ENCODE peak calls at places on chromosomes 12 and 14, in five cellular contexts. F is mammary epithelial cell, S is cardiac muscle cell, J is adipocyte, T is MM.1S. H is an unnamed sample.

GRCh38 chr14:90891326-90891725 is 75.1 kb upstream of the TTC7B start:
- DNase-seq in F (no peak), S (no peak), J (no peak), T (no peak), H (no peak)

GRCh38 chr14:88870777-88871176 is 46.3 kb downstream of the TTC8 start:
- DNase-seq in F (no peak), S (no peak), J (no peak), T (no peak), H (no peak)

GRCh38 chr12:103884316-103884715 is 43.3 kb upstream of the NT5DC3 start:
- DNase-seq in F (peak; percentile 16), S (peak; percentile 47), J (peak; percentile 75), T (peak; percentile 77), H (no peak)

GRCh38 chr12:80041071-80041470 is 58.3 kb upstream of the OTOGL start:
- DNase-seq in F (no peak), S (no peak), J (no peak), T (no peak), H (no peak)

GRCh38 chr12:18749381-18749957 is 11.6 kb downstream of the CAPZA3 start:
- DNase-seq in F (no peak), S (no peak), J (peak; percentile 38), T (no peak), H (no peak)

GRCh38 chr12:41103614-41104013 is 84.5 kb upstream of the PDZRN4 start:
- DNase-seq in F (no peak), S (no peak), J (peak; percentile 81), T (no peak), H (no peak)

GRCh38 chr14:74695406-74695805 is 17.5 kb downstream of the AREL1 start:
- DNase-seq in F (no peak), S (no peak), J (no peak), T (no peak), H (no peak)

GRCh38 chr12:57215668-57216013 is 953 bp upstream of the NXPH4 start:
- DNase-seq in F (peak; percentile 29), S (no peak), J (peak; percentile 51), T (no peak), H (peak; percentile 29)

GRCh38 chr12:2023365-2023764 is 19.1 kb upstream of the DCP1B start:
- DNase-seq in F (peak; percentile 3), S (no peak), J (no peak), T (no peak), H (peak; percentile 14)

GRCh38 chr12:120367924-120368788 is 808 bp downstream of the MSI1 start:
- DNase-seq in F (peak; percentile 24), S (peak; percentile 21), J (peak; percentile 44), T (no peak), H (no peak)

GRCh38 chr12:109065154-109065852 is 12.9 kb downstream of the USP30 start:
- DNase-seq in F (no peak), S (no peak), J (no peak), T (no peak), H (peak; percentile 78)

GRCh38 chr12:109064143-109064542 is 11.8 kb downstream of the USP30 start:
- DNase-seq in F (no peak), S (no peak), J (no peak), T (no peak), H (no peak)

GRCh38 chr12:109074866-109075265 is 18.4 kb downstream of the ALKBH2 start:
- DNase-seq in F (no peak), S (no peak), J (no peak), T (no peak), H (no peak)

GRCh38 chr12:109065853-109066193 is 13.4 kb downstream of the USP30 start:
- DNase-seq in F (no peak), S (no peak), J (no peak), T (no peak), H (no peak)

DNA sequence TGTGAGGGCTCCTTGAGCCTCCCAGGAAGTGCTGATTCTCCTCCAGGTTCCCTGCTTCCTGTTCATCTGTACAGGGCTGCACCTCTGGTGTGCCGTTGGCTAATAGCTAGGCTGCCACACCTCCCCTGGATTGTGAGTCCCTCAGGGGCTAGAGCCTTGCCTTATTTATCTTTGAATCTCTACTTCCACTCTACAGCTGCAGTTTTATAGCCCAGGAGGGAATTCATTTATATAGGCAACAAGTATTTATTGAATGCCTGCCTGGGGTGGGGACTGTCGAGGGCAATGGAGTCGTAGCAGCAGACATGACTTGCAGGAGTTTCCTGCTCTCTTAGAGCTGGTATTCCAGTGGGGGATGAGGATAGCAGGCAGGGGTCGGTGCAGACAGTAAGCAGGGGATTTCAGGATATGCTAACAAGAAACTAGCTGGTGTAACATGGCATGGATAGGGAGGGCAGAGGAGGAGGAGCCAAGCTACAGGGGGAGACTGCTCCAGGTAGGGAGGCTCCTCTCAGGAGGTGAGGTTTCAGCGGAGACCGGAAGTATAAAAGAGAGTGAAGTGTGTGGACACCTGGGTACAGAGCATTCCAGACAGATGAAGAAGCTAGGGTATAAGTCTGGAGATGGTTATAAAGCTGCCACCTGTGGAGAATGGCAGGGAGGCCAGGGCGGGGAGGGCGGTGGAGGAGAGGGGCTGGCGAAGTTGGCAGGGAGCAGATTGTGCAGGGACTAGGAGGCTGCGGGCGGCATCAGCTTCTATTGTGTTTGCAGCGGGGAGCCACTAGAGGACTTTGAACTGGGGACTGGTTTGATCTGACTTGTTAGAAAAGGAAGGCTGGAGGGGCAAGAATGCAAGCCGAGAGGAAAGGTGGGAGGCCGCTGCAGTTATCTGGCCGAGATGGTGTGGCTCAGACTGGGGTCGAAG is 17.2 kb downstream of the USP30 start:
- DNase-seq in F (no peak), S (peak; percentile 1), J (no peak), T (no peak), H (peak; percentile 92)
- H3K36me3 ChIP-seq in F (no peaks in the 10 kb centered on the region), S (peaks cover 45% of the 10 kb centered on the region), J (peaks cover 71% of the 10 kb centered on the region), T (no peaks in the 10 kb centered on the region), H (peaks cover 4% of the 10 kb centered on the region)

DNA sequence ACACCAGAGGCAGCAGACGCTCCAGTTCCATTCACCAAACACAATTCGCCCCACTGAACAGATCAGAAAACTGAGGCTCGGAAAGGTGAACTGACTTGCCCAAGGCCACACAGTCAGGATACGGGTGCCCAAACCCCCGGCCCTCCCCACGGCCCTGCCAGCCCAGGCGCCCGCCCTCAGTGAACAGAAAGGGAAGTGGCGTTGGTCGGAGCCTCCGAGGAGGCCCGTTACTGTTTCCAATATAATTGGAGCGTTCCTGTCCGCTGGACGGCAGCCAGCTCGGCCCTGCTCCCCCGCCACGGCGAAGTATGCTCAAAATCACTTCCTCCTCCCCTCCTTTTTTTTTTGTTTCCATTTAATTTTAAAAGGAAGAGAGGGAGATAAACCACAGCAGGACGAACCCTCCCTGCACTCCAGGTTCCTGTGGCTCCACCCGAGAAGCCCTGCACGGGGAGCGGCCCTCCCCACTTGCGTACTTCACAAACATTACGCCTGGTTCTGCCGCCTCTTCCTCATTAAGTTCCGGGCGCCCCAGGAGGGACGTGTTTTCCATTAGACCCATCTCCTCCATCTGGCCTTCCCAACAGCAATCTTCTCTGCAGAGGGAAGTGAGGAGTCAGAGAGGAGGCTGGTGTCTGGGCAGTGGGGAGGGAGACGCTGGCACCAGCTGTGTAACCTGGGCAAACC is 61.1 kb downstream of the NCOR2 start:
- DNase-seq in F (no peak), S (no peak), J (peak; percentile 69), T (no peak), H (peak; percentile 27)
- H3K4me1 ChIP-seq in F (peaks cover 62% of the 10 kb centered on the region), S (peaks cover 54% of the 10 kb centered on the region), J (peaks cover 38% of the 10 kb centered on the region), T (no peaks in the 10 kb centered on the region), H (peaks cover 7% of the 10 kb centered on the region)

DNA sequence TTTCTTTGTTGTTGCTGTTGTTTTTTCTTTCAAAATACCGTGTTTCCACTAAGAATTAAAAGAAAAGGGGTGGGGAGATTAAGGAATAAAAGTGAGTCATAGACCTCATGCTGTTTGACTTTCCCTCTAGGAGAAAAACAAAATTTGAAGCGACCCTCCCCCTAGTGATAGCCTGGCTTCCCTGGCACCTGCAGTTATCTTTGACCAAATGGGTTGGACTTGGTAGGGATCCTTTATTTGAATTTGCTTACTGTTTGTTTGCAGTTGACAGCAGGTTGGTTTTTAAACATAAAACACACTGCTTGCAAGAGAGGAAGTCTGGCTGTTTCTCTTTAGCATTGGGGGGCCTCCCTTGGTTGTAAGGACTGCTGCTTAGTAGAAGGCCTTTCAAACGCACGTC is 14.0 kb downstream of the OTX2 start:
- DNase-seq in F (no peak), S (no peak), J (no peak), T (no peak), H (no peak)
- H3K27me3 ChIP-seq in F (peaks cover 51% of the 10 kb centered on the region), S (peaks cover 86% of the 10 kb centered on the region), J (peaks cover 85% of the 10 kb centered on the region), T (no peaks in the 10 kb centered on the region), H (peaks cover 17% of the 10 kb centered on the region)

DNA sequence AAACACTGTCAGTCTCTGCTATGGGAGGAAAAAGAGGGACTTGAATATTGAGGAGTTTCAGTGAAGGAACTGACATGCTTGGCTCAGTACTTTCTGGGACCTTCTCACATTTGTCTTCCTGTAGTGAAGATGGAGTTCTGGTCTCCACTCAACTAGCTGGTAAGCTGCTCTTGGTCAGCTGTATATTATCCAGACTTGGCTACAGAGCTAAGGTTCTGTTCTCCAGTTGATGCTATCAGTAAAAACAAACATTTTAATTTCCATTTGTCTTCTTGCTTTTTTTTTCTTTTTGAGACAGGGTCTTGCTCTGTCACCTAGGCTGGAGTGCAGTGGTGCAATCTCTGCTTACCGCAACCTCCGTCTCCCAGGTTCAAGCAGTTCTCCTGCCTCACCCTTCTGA is 5.3 kb downstream of the RNF34 start:
- DNase-seq in F (no peak), S (no peak), J (no peak), T (no peak), H (no peak)
- H3K36me3 ChIP-seq in F (peaks cover 12% of the 10 kb centered on the region), S (no peaks in the 10 kb centered on the region), J (peaks cover 21% of the 10 kb centered on the region), T (no peaks in the 10 kb centered on the region), H (peaks cover 4% of the 10 kb centered on the region)

DNA sequence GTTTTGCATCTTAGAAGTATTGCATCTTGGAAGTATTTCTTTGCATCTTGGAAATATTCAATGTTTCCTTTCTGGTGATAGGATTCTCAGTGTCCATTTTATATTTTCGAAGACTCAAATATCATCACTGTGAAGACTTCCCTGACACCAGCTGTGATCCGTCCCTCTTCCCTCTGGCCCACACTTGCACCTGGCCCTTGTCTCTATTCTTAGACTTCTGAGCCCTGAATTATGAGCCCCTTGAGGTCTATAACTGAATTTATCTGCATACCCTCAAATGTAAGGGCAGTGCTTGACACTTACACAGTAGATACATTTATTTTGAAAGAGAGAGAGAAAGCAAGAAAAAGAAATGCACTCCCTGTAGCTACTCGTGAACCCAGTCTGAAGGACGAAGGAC is 376.7 kb downstream of the ZFP36L1 start:
- DNase-seq in F (no peak), S (no peak), J (no peak), T (no peak), H (no peak)
- H3K4me1 ChIP-seq in F (peaks cover 28% of the 10 kb centered on the region), S (peaks cover 15% of the 10 kb centered on the region), J (peaks cover 16% of the 10 kb centered on the region), T (no peaks in the 10 kb centered on the region), H (no peaks in the 10 kb centered on the region)